ENCODE peak calls at places on chromosomes 2 and 18, in eight cellular contexts. One of them, this sample, is unnamed.

GRCh38 chr2:134314656-134315377 is 60.9 kb downstream of the MGAT5 start:
- DNase-seq in adipocyte: no peak
- DNase-seq in central memory CD8-positive, alpha-beta T cell: no peak
- DNase-seq in GM03348: no peak
- DNase-seq in stimulated activated CD4-positive, alpha-beta T cell treated with anti-CD3 and anti-CD28 coated beads, Interleukin-2, amount 100 ng/mL, for 48 hours: no peak
- DNase-seq in fibroblast of the aortic adventitia: no peak
- DNase-seq in kidney: peak; percentile 53
- DNase-seq in cerebellar cortex: peak; percentile 28
- DNase-seq in this sample: peak; percentile 42

GRCh38 chr2:127226520-127227263 is 6.6 kb upstream of the CYP27C1 start:
- DNase-seq in adipocyte: peak; percentile 87
- DNase-seq in central memory CD8-positive, alpha-beta T cell: no peak
- DNase-seq in GM03348: peak; percentile 35
- DNase-seq in stimulated activated CD4-positive, alpha-beta T cell treated with anti-CD3 and anti-CD28 coated beads, Interleukin-2, amount 100 ng/mL, for 48 hours: no peak
- DNase-seq in fibroblast of the aortic adventitia: peak; percentile 38
- DNase-seq in kidney: no peak
- DNase-seq in cerebellar cortex: no peak
- DNase-seq in this sample: no peak

GRCh38 chr2:173588931-173589369 is 234.3 kb downstream of the CDCA7 start:
- DNase-seq in adipocyte: no peak
- DNase-seq in central memory CD8-positive, alpha-beta T cell: no peak
- DNase-seq in GM03348: no peak
- DNase-seq in stimulated activated CD4-positive, alpha-beta T cell treated with anti-CD3 and anti-CD28 coated beads, Interleukin-2, amount 100 ng/mL, for 48 hours: no peak
- DNase-seq in fibroblast of the aortic adventitia: no peak
- DNase-seq in kidney: no peak
- DNase-seq in cerebellar cortex: no peak
- DNase-seq in this sample: no peak

GRCh38 chr2:121491566-121491965 is 39.1 kb upstream of the RNU4ATAC start:
- DNase-seq in adipocyte: no peak
- DNase-seq in central memory CD8-positive, alpha-beta T cell: no peak
- DNase-seq in GM03348: no peak
- DNase-seq in stimulated activated CD4-positive, alpha-beta T cell treated with anti-CD3 and anti-CD28 coated beads, Interleukin-2, amount 100 ng/mL, for 48 hours: no peak
- DNase-seq in fibroblast of the aortic adventitia: no peak
- DNase-seq in kidney: no peak
- DNase-seq in cerebellar cortex: peak; percentile 5
- DNase-seq in this sample: no peak

GRCh38 chr2:45273412-45274189 is 264.3 kb upstream of the SIX2 start:
- DNase-seq in adipocyte: no peak
- DNase-seq in central memory CD8-positive, alpha-beta T cell: no peak
- DNase-seq in GM03348: no peak
- DNase-seq in stimulated activated CD4-positive, alpha-beta T cell treated with anti-CD3 and anti-CD28 coated beads, Interleukin-2, amount 100 ng/mL, for 48 hours: no peak
- DNase-seq in fibroblast of the aortic adventitia: no peak
- DNase-seq in kidney: no peak
- DNase-seq in cerebellar cortex: no peak
- DNase-seq in this sample: no peak

GRCh38 chr2:27687232-27687631 is 23.5 kb downstream of the SLC4A1AP start:
- DNase-seq in adipocyte: no peak
- DNase-seq in central memory CD8-positive, alpha-beta T cell: no peak
- DNase-seq in GM03348: no peak
- DNase-seq in stimulated activated CD4-positive, alpha-beta T cell treated with anti-CD3 and anti-CD28 coated beads, Interleukin-2, amount 100 ng/mL, for 48 hours: no peak
- DNase-seq in fibroblast of the aortic adventitia: no peak
- DNase-seq in kidney: no peak
- DNase-seq in cerebellar cortex: no peak
- DNase-seq in this sample: no peak

GRCh38 chr2:85681354-85681728 is 12.8 kb upstream of the GNLY start:
- DNase-seq in adipocyte: no peak
- DNase-seq in central memory CD8-positive, alpha-beta T cell: no peak
- DNase-seq in GM03348: peak; percentile 4
- DNase-seq in stimulated activated CD4-positive, alpha-beta T cell treated with anti-CD3 and anti-CD28 coated beads, Interleukin-2, amount 100 ng/mL, for 48 hours: no peak
- DNase-seq in fibroblast of the aortic adventitia: no peak
- DNase-seq in kidney: no peak
- DNase-seq in cerebellar cortex: no peak
- DNase-seq in this sample: no peak

GRCh38 chr2:189096769-189097447 is 82.7 kb downstream of the COL5A2 start:
- DNase-seq in adipocyte: peak; percentile 79
- DNase-seq in central memory CD8-positive, alpha-beta T cell: no peak
- DNase-seq in GM03348: peak; percentile 55
- DNase-seq in stimulated activated CD4-positive, alpha-beta T cell treated with anti-CD3 and anti-CD28 coated beads, Interleukin-2, amount 100 ng/mL, for 48 hours: no peak
- DNase-seq in fibroblast of the aortic adventitia: peak; percentile 92
- DNase-seq in kidney: no peak
- DNase-seq in cerebellar cortex: no peak
- DNase-seq in this sample: no peak

GRCh38 chr2:187575081-187576067 is 21.1 kb upstream of the TFPI start:
- DNase-seq in adipocyte: peak; percentile 83
- DNase-seq in central memory CD8-positive, alpha-beta T cell: no peak
- DNase-seq in GM03348: no peak
- DNase-seq in stimulated activated CD4-positive, alpha-beta T cell treated with anti-CD3 and anti-CD28 coated beads, Interleukin-2, amount 100 ng/mL, for 48 hours: no peak
- DNase-seq in fibroblast of the aortic adventitia: peak; percentile 78
- DNase-seq in kidney: no peak
- DNase-seq in cerebellar cortex: no peak
- DNase-seq in this sample: peak; percentile 20

GRCh38 chr2:101516833-101517690 is 42.1 kb upstream of the RFX8 start:
- DNase-seq in adipocyte: peak; percentile 59
- DNase-seq in central memory CD8-positive, alpha-beta T cell: no peak
- DNase-seq in GM03348: peak; percentile 81
- DNase-seq in stimulated activated CD4-positive, alpha-beta T cell treated with anti-CD3 and anti-CD28 coated beads, Interleukin-2, amount 100 ng/mL, for 48 hours: peak; percentile 3
- DNase-seq in fibroblast of the aortic adventitia: peak; percentile 93
- DNase-seq in kidney: no peak
- DNase-seq in cerebellar cortex: no peak
- DNase-seq in this sample: no peak

GRCh38 chr2:182890305-182890704 is 23.9 kb upstream of the FRZB start:
- DNase-seq in adipocyte: no peak
- DNase-seq in central memory CD8-positive, alpha-beta T cell: no peak
- DNase-seq in GM03348: no peak
- DNase-seq in stimulated activated CD4-positive, alpha-beta T cell treated with anti-CD3 and anti-CD28 coated beads, Interleukin-2, amount 100 ng/mL, for 48 hours: no peak
- DNase-seq in fibroblast of the aortic adventitia: no peak
- DNase-seq in kidney: no peak
- DNase-seq in cerebellar cortex: no peak
- DNase-seq in this sample: no peak

GRCh38 chr18:60358516-60358915 is 14.1 kb downstream of the MC4R start:
- DNase-seq in adipocyte: peak; percentile 53
- DNase-seq in central memory CD8-positive, alpha-beta T cell: no peak
- DNase-seq in GM03348: no peak
- DNase-seq in stimulated activated CD4-positive, alpha-beta T cell treated with anti-CD3 and anti-CD28 coated beads, Interleukin-2, amount 100 ng/mL, for 48 hours: no peak
- DNase-seq in fibroblast of the aortic adventitia: no peak
- DNase-seq in kidney: no peak
- DNase-seq in cerebellar cortex: no peak
- DNase-seq in this sample: no peak

GRCh38 chr2:235300368-235301201 is 193.3 kb upstream of the AGAP1 start:
- DNase-seq in adipocyte: peak; percentile 83
- DNase-seq in central memory CD8-positive, alpha-beta T cell: no peak
- DNase-seq in GM03348: peak; percentile 44
- DNase-seq in stimulated activated CD4-positive, alpha-beta T cell treated with anti-CD3 and anti-CD28 coated beads, Interleukin-2, amount 100 ng/mL, for 48 hours: no peak
- DNase-seq in fibroblast of the aortic adventitia: peak; percentile 25
- DNase-seq in kidney: peak; percentile 85
- DNase-seq in cerebellar cortex: peak; percentile 2
- DNase-seq in this sample: peak; percentile 11

GRCh38 chr18:4400911-4401310 is 54.2 kb downstream of the DLGAP1 start:
- DNase-seq in adipocyte: no peak
- DNase-seq in central memory CD8-positive, alpha-beta T cell: no peak
- DNase-seq in GM03348: no peak
- DNase-seq in stimulated activated CD4-positive, alpha-beta T cell treated with anti-CD3 and anti-CD28 coated beads, Interleukin-2, amount 100 ng/mL, for 48 hours: no peak
- DNase-seq in fibroblast of the aortic adventitia: no peak
- DNase-seq in kidney: no peak
- DNase-seq in cerebellar cortex: no peak
- DNase-seq in this sample: no peak

GRCh38 chr2:202797944-202798343 is 73.6 kb downstream of the ICA1L start:
- DNase-seq in adipocyte: no peak
- DNase-seq in central memory CD8-positive, alpha-beta T cell: no peak
- DNase-seq in GM03348: no peak
- DNase-seq in stimulated activated CD4-positive, alpha-beta T cell treated with anti-CD3 and anti-CD28 coated beads, Interleukin-2, amount 100 ng/mL, for 48 hours: no peak
- DNase-seq in fibroblast of the aortic adventitia: no peak
- DNase-seq in kidney: no peak
- DNase-seq in cerebellar cortex: no peak
- DNase-seq in this sample: no peak

GRCh38 chr2:216426938-216427337 is 14.7 kb downstream of the SMARCAL1 start:
- DNase-seq in adipocyte: peak; percentile 61
- DNase-seq in central memory CD8-positive, alpha-beta T cell: no peak
- DNase-seq in GM03348: peak; percentile 70
- DNase-seq in stimulated activated CD4-positive, alpha-beta T cell treated with anti-CD3 and anti-CD28 coated beads, Interleukin-2, amount 100 ng/mL, for 48 hours: no peak
- DNase-seq in fibroblast of the aortic adventitia: peak; percentile 30
- DNase-seq in kidney: no peak
- DNase-seq in cerebellar cortex: no peak
- DNase-seq in this sample: no peak

GRCh38 chr2:1318366-1319009 is 94.8 kb upstream of the TPO start:
- DNase-seq in adipocyte: no peak
- DNase-seq in central memory CD8-positive, alpha-beta T cell: no peak
- DNase-seq in GM03348: no peak
- DNase-seq in stimulated activated CD4-positive, alpha-beta T cell treated with anti-CD3 and anti-CD28 coated beads, Interleukin-2, amount 100 ng/mL, for 48 hours: no peak
- DNase-seq in fibroblast of the aortic adventitia: no peak
- DNase-seq in kidney: peak; percentile 43
- DNase-seq in cerebellar cortex: no peak
- DNase-seq in this sample: no peak

GRCh38 chr2:95016616-95017307 is 8.7 kb upstream of the MAL start:
- DNase-seq in adipocyte: no peak
- DNase-seq in central memory CD8-positive, alpha-beta T cell: no peak
- DNase-seq in GM03348: no peak
- DNase-seq in stimulated activated CD4-positive, alpha-beta T cell treated with anti-CD3 and anti-CD28 coated beads, Interleukin-2, amount 100 ng/mL, for 48 hours: no peak
- DNase-seq in fibroblast of the aortic adventitia: no peak
- DNase-seq in kidney: no peak
- DNase-seq in cerebellar cortex: no peak
- DNase-seq in this sample: no peak

GRCh38 chr2:106192752-106193490 is 1.2 kb downstream of the UXS1 start:
- DNase-seq in adipocyte: peak; percentile 72
- DNase-seq in central memory CD8-positive, alpha-beta T cell: no peak
- DNase-seq in GM03348: peak; percentile 79
- DNase-seq in stimulated activated CD4-positive, alpha-beta T cell treated with anti-CD3 and anti-CD28 coated beads, Interleukin-2, amount 100 ng/mL, for 48 hours: peak; percentile 28
- DNase-seq in fibroblast of the aortic adventitia: peak; percentile 92
- DNase-seq in kidney: peak; percentile 73
- DNase-seq in cerebellar cortex: peak; percentile 24
- DNase-seq in this sample: peak; percentile 35

GRCh38 chr2:134319581-134320246 is 65.8 kb downstream of the MGAT5 start:
- DNase-seq in adipocyte: no peak
- DNase-seq in central memory CD8-positive, alpha-beta T cell: no peak
- DNase-seq in GM03348: no peak
- DNase-seq in stimulated activated CD4-positive, alpha-beta T cell treated with anti-CD3 and anti-CD28 coated beads, Interleukin-2, amount 100 ng/mL, for 48 hours: no peak
- DNase-seq in fibroblast of the aortic adventitia: no peak
- DNase-seq in kidney: no peak
- DNase-seq in cerebellar cortex: no peak
- DNase-seq in this sample: no peak

GRCh38 chr2:46368416-46368815 is 71.2 kb downstream of the EPAS1 start:
- DNase-seq in adipocyte: no peak
- DNase-seq in central memory CD8-positive, alpha-beta T cell: no peak
- DNase-seq in GM03348: no peak
- DNase-seq in stimulated activated CD4-positive, alpha-beta T cell treated with anti-CD3 and anti-CD28 coated beads, Interleukin-2, amount 100 ng/mL, for 48 hours: no peak
- DNase-seq in fibroblast of the aortic adventitia: no peak
- DNase-seq in kidney: no peak
- DNase-seq in cerebellar cortex: no peak
- DNase-seq in this sample: no peak

GRCh38 chr2:144162652-144163051 is 357.3 kb downstream of the ZEB2 start:
- DNase-seq in adipocyte: no peak
- DNase-seq in central memory CD8-positive, alpha-beta T cell: peak; percentile 39
- DNase-seq in GM03348: no peak
- DNase-seq in stimulated activated CD4-positive, alpha-beta T cell treated with anti-CD3 and anti-CD28 coated beads, Interleukin-2, amount 100 ng/mL, for 48 hours: peak; percentile 13
- DNase-seq in fibroblast of the aortic adventitia: no peak
- DNase-seq in kidney: no peak
- DNase-seq in cerebellar cortex: peak; percentile 16
- DNase-seq in this sample: no peak

GRCh38 chr2:178928077-178928476 is 120.9 kb upstream of the TTN start:
- DNase-seq in adipocyte: no peak
- DNase-seq in central memory CD8-positive, alpha-beta T cell: no peak
- DNase-seq in GM03348: no peak
- DNase-seq in stimulated activated CD4-positive, alpha-beta T cell treated with anti-CD3 and anti-CD28 coated beads, Interleukin-2, amount 100 ng/mL, for 48 hours: no peak
- DNase-seq in fibroblast of the aortic adventitia: no peak
- DNase-seq in kidney: no peak
- DNase-seq in cerebellar cortex: no peak
- DNase-seq in this sample: no peak

GRCh38 chr2:118185210-118186109 is 97.2 kb downstream of the INSIG2 start:
- DNase-seq in adipocyte: peak; percentile 69
- DNase-seq in central memory CD8-positive, alpha-beta T cell: peak; percentile 18
- DNase-seq in GM03348: peak; percentile 70
- DNase-seq in stimulated activated CD4-positive, alpha-beta T cell treated with anti-CD3 and anti-CD28 coated beads, Interleukin-2, amount 100 ng/mL, for 48 hours: peak; percentile 57
- DNase-seq in fibroblast of the aortic adventitia: peak; percentile 41
- DNase-seq in kidney: peak; percentile 90
- DNase-seq in cerebellar cortex: peak; percentile 3
- DNase-seq in this sample: peak; percentile 5

GRCh38 chr2:30336978-30337841 is 105.9 kb downstream of the LBH start:
- DNase-seq in adipocyte: no peak
- DNase-seq in central memory CD8-positive, alpha-beta T cell: peak; percentile 32
- DNase-seq in GM03348: peak; percentile 20
- DNase-seq in stimulated activated CD4-positive, alpha-beta T cell treated with anti-CD3 and anti-CD28 coated beads, Interleukin-2, amount 100 ng/mL, for 48 hours: peak; percentile 32
- DNase-seq in fibroblast of the aortic adventitia: no peak
- DNase-seq in kidney: peak; percentile 59
- DNase-seq in cerebellar cortex: no peak
- DNase-seq in this sample: no peak

GRCh38 chr2:239227111-239227581 is 173.7 kb downstream of the HDAC4 start:
- DNase-seq in adipocyte: no peak
- DNase-seq in central memory CD8-positive, alpha-beta T cell: no peak
- DNase-seq in GM03348: no peak
- DNase-seq in stimulated activated CD4-positive, alpha-beta T cell treated with anti-CD3 and anti-CD28 coated beads, Interleukin-2, amount 100 ng/mL, for 48 hours: no peak
- DNase-seq in fibroblast of the aortic adventitia: no peak
- DNase-seq in kidney: no peak
- DNase-seq in cerebellar cortex: no peak
- DNase-seq in this sample: no peak

GRCh38 chr2:32963941-32964340 is 17.2 kb downstream of the LTBP1 start:
- DNase-seq in adipocyte: peak; percentile 52
- DNase-seq in central memory CD8-positive, alpha-beta T cell: no peak
- DNase-seq in GM03348: peak; percentile 40
- DNase-seq in stimulated activated CD4-positive, alpha-beta T cell treated with anti-CD3 and anti-CD28 coated beads, Interleukin-2, amount 100 ng/mL, for 48 hours: no peak
- DNase-seq in fibroblast of the aortic adventitia: peak; percentile 85
- DNase-seq in kidney: no peak
- DNase-seq in cerebellar cortex: no peak
- DNase-seq in this sample: no peak

GRCh38 chr2:88450186-88450585 is 2.3 kb downstream of the FOXI3 start:
- DNase-seq in adipocyte: no peak
- DNase-seq in central memory CD8-positive, alpha-beta T cell: no peak
- DNase-seq in GM03348: no peak
- DNase-seq in stimulated activated CD4-positive, alpha-beta T cell treated with anti-CD3 and anti-CD28 coated beads, Interleukin-2, amount 100 ng/mL, for 48 hours: no peak
- DNase-seq in fibroblast of the aortic adventitia: no peak
- DNase-seq in kidney: no peak
- DNase-seq in cerebellar cortex: no peak
- DNase-seq in this sample: no peak

GRCh38 chr2:142472382-142472781 is 341.6 kb upstream of the LRP1B start:
- DNase-seq in adipocyte: peak; percentile 32
- DNase-seq in central memory CD8-positive, alpha-beta T cell: no peak
- DNase-seq in GM03348: no peak
- DNase-seq in stimulated activated CD4-positive, alpha-beta T cell treated with anti-CD3 and anti-CD28 coated beads, Interleukin-2, amount 100 ng/mL, for 48 hours: no peak
- DNase-seq in fibroblast of the aortic adventitia: no peak
- DNase-seq in kidney: no peak
- DNase-seq in cerebellar cortex: no peak
- DNase-seq in this sample: no peak